ENCODE peak calls at places on chromosomes 1 and 21, in nine cellular contexts. One of them, this sample, is unnamed.

GRCh38 chr1:12368646-12369045 is 138.8 kb downstream of the VPS13D start:
- DNase-seq in neural progenitor cell: no peak
- DNase-seq in ascending aorta: no peak
- DNase-seq in CD4-positive, alpha-beta T cell: no peak
- DNase-seq in Caco-2: no peak
- DNase-seq in GM13976: no peak
- DNase-seq in D721Med: no peak
- DNase-seq in astrocyte of the spinal cord: no peak
- DNase-seq in mammary epithelial cell: no peak
- DNase-seq in this sample: no peak

GRCh38 chr1:212649020-212649419 is 40.5 kb downstream of the ATF3 start:
- DNase-seq in neural progenitor cell: no peak
- DNase-seq in ascending aorta: no peak
- DNase-seq in CD4-positive, alpha-beta T cell: no peak
- DNase-seq in Caco-2: no peak
- DNase-seq in GM13976: no peak
- DNase-seq in D721Med: no peak
- DNase-seq in astrocyte of the spinal cord: no peak
- DNase-seq in mammary epithelial cell: no peak
- DNase-seq in this sample: no peak

GRCh38 chr1:31745071-31745897 is 18.9 kb downstream of the ADGRB2 start:
- DNase-seq in neural progenitor cell: peak; percentile 76
- DNase-seq in ascending aorta: peak; percentile 81
- DNase-seq in CD4-positive, alpha-beta T cell: peak; percentile 29
- DNase-seq in Caco-2: peak; percentile 60
- DNase-seq in GM13976: peak; percentile 90
- DNase-seq in D721Med: peak; percentile 89
- DNase-seq in astrocyte of the spinal cord: peak; percentile 65
- DNase-seq in mammary epithelial cell: peak; percentile 49
- DNase-seq in this sample: peak; percentile 59

GRCh38 chr1:193558491-193559028 is 372.1 kb upstream of the B3GALT2 start:
- DNase-seq in neural progenitor cell: no peak
- DNase-seq in ascending aorta: no peak
- DNase-seq in CD4-positive, alpha-beta T cell: no peak
- DNase-seq in Caco-2: no peak
- DNase-seq in GM13976: no peak
- DNase-seq in D721Med: no peak
- DNase-seq in astrocyte of the spinal cord: peak; percentile 96
- DNase-seq in mammary epithelial cell: peak; percentile 55
- DNase-seq in this sample: no peak

GRCh38 chr1:224454337-224455055 is 19.9 kb upstream of the WDR26 start:
- DNase-seq in neural progenitor cell: no peak
- DNase-seq in ascending aorta: no peak
- DNase-seq in CD4-positive, alpha-beta T cell: no peak
- DNase-seq in Caco-2: peak; percentile 85
- DNase-seq in GM13976: no peak
- DNase-seq in D721Med: no peak
- DNase-seq in astrocyte of the spinal cord: no peak
- DNase-seq in mammary epithelial cell: peak; percentile 93
- DNase-seq in this sample: no peak

GRCh38 chr1:160092366-160093068 is 5.9 kb downstream of the IGSF8 start:
- DNase-seq in neural progenitor cell: no peak
- DNase-seq in ascending aorta: no peak
- DNase-seq in CD4-positive, alpha-beta T cell: no peak
- DNase-seq in Caco-2: no peak
- DNase-seq in GM13976: no peak
- DNase-seq in D721Med: no peak
- DNase-seq in astrocyte of the spinal cord: no peak
- DNase-seq in mammary epithelial cell: no peak
- DNase-seq in this sample: no peak

GRCh38 chr1:37476460-37477197 is 2.2 kb downstream of the ZC3H12A start:
- DNase-seq in neural progenitor cell: no peak
- DNase-seq in ascending aorta: peak; percentile 95
- DNase-seq in CD4-positive, alpha-beta T cell: no peak
- DNase-seq in Caco-2: no peak
- DNase-seq in GM13976: peak; percentile 13
- DNase-seq in D721Med: no peak
- DNase-seq in astrocyte of the spinal cord: peak; percentile 74
- DNase-seq in mammary epithelial cell: peak; percentile 92
- DNase-seq in this sample: no peak

GRCh38 chr1:65422241-65423203 is 2.1 kb downstream of the LEPR start:
- DNase-seq in neural progenitor cell: no peak
- DNase-seq in ascending aorta: no peak
- DNase-seq in CD4-positive, alpha-beta T cell: no peak
- DNase-seq in Caco-2: no peak
- DNase-seq in GM13976: no peak
- DNase-seq in D721Med: no peak
- DNase-seq in astrocyte of the spinal cord: peak; percentile 79
- DNase-seq in mammary epithelial cell: peak; percentile 77
- DNase-seq in this sample: no peak

GRCh38 chr21:39724944-39725343 is 20.0 kb upstream of the IGSF5 start:
- DNase-seq in neural progenitor cell: no peak
- DNase-seq in ascending aorta: peak; percentile 5
- DNase-seq in CD4-positive, alpha-beta T cell: no peak
- DNase-seq in Caco-2: no peak
- DNase-seq in GM13976: no peak
- DNase-seq in D721Med: no peak
- DNase-seq in astrocyte of the spinal cord: no peak
- DNase-seq in mammary epithelial cell: no peak
- DNase-seq in this sample: no peak

GRCh38 chr1:49576327-49576901 is 447.3 kb downstream of the AGBL4 start:
- DNase-seq in neural progenitor cell: no peak
- DNase-seq in ascending aorta: no peak
- DNase-seq in CD4-positive, alpha-beta T cell: no peak
- DNase-seq in Caco-2: no peak
- DNase-seq in GM13976: no peak
- DNase-seq in D721Med: no peak
- DNase-seq in astrocyte of the spinal cord: no peak
- DNase-seq in mammary epithelial cell: no peak
- DNase-seq in this sample: no peak

GRCh38 chr1:173249349-173249748 is 42.2 kb upstream of the TNFSF4 start:
- DNase-seq in neural progenitor cell: no peak
- DNase-seq in ascending aorta: no peak
- DNase-seq in CD4-positive, alpha-beta T cell: no peak
- DNase-seq in Caco-2: no peak
- DNase-seq in GM13976: no peak
- DNase-seq in D721Med: no peak
- DNase-seq in astrocyte of the spinal cord: peak; percentile 45
- DNase-seq in mammary epithelial cell: peak; percentile 63
- DNase-seq in this sample: no peak

GRCh38 chr1:110173466-110174117 is 23.3 kb downstream of the SLC6A17 start:
- DNase-seq in neural progenitor cell: no peak
- DNase-seq in ascending aorta: no peak
- DNase-seq in CD4-positive, alpha-beta T cell: no peak
- DNase-seq in Caco-2: no peak
- DNase-seq in GM13976: no peak
- DNase-seq in D721Med: no peak
- DNase-seq in astrocyte of the spinal cord: no peak
- DNase-seq in mammary epithelial cell: no peak
- DNase-seq in this sample: no peak

GRCh38 chr1:21607549-21608529 is 61.3 kb downstream of the RAP1GAP start:
- DNase-seq in neural progenitor cell: peak; percentile 99
- DNase-seq in ascending aorta: peak; percentile 68
- DNase-seq in CD4-positive, alpha-beta T cell: peak; percentile 1
- DNase-seq in Caco-2: peak; percentile 67
- DNase-seq in GM13976: peak; percentile 97
- DNase-seq in D721Med: no peak
- DNase-seq in astrocyte of the spinal cord: peak; percentile 65
- DNase-seq in mammary epithelial cell: peak; percentile 26
- DNase-seq in this sample: peak; percentile 67

GRCh38 chr21:36928960-36929359 is 37.5 kb downstream of the HLCS start:
- DNase-seq in neural progenitor cell: no peak
- DNase-seq in ascending aorta: no peak
- DNase-seq in CD4-positive, alpha-beta T cell: no peak
- DNase-seq in Caco-2: no peak
- DNase-seq in GM13976: no peak
- DNase-seq in D721Med: no peak
- DNase-seq in astrocyte of the spinal cord: no peak
- DNase-seq in mammary epithelial cell: no peak
- DNase-seq in this sample: no peak

GRCh38 chr1:198174297-198174696 is 17.5 kb downstream of the NEK7 start:
- DNase-seq in neural progenitor cell: no peak
- DNase-seq in ascending aorta: no peak
- DNase-seq in CD4-positive, alpha-beta T cell: no peak
- DNase-seq in Caco-2: no peak
- DNase-seq in GM13976: no peak
- DNase-seq in D721Med: no peak
- DNase-seq in astrocyte of the spinal cord: no peak
- DNase-seq in mammary epithelial cell: no peak
- DNase-seq in this sample: no peak

GRCh38 chr1:198175418-198176170 is 18.8 kb downstream of the NEK7 start:
- DNase-seq in neural progenitor cell: no peak
- DNase-seq in ascending aorta: no peak
- DNase-seq in CD4-positive, alpha-beta T cell: no peak
- DNase-seq in Caco-2: no peak
- DNase-seq in GM13976: no peak
- DNase-seq in D721Med: no peak
- DNase-seq in astrocyte of the spinal cord: peak; percentile 55
- DNase-seq in mammary epithelial cell: no peak
- DNase-seq in this sample: no peak

GRCh38 chr1:198176179-198176578 is 19.4 kb downstream of the NEK7 start:
- DNase-seq in neural progenitor cell: no peak
- DNase-seq in ascending aorta: no peak
- DNase-seq in CD4-positive, alpha-beta T cell: no peak
- DNase-seq in Caco-2: no peak
- DNase-seq in GM13976: no peak
- DNase-seq in D721Med: no peak
- DNase-seq in astrocyte of the spinal cord: no peak
- DNase-seq in mammary epithelial cell: no peak
- DNase-seq in this sample: no peak

GRCh38 chr1:198179556-198179981 is 22.8 kb downstream of the NEK7 start:
- DNase-seq in neural progenitor cell: no peak
- DNase-seq in ascending aorta: no peak
- DNase-seq in CD4-positive, alpha-beta T cell: no peak
- DNase-seq in Caco-2: no peak
- DNase-seq in GM13976: no peak
- DNase-seq in D721Med: no peak
- DNase-seq in astrocyte of the spinal cord: peak; percentile 87
- DNase-seq in mammary epithelial cell: peak; percentile 41
- DNase-seq in this sample: no peak

GRCh38 chr1:198178615-198179014 is 21.8 kb downstream of the NEK7 start:
- DNase-seq in neural progenitor cell: no peak
- DNase-seq in ascending aorta: no peak
- DNase-seq in CD4-positive, alpha-beta T cell: no peak
- DNase-seq in Caco-2: no peak
- DNase-seq in GM13976: no peak
- DNase-seq in D721Med: no peak
- DNase-seq in astrocyte of the spinal cord: no peak
- DNase-seq in mammary epithelial cell: no peak
- DNase-seq in this sample: no peak
- TF ChIP-seq CTCF in neural progenitor cell: no peak
- TF ChIP-seq CTCF in ascending aorta: no peak
- TF ChIP-seq CTCF in CD4-positive, alpha-beta T cell: no peak
- TF ChIP-seq CTCF in Caco-2: no peak
- TF ChIP-seq CTCF in GM13976: no peak
- TF ChIP-seq CTCF in D721Med: no peak
- TF ChIP-seq CTCF in astrocyte of the spinal cord: no peak
- TF ChIP-seq CTCF in mammary epithelial cell: no peak
- TF ChIP-seq CTCF in this sample: no peak

GRCh38 chr1:247487057-247487456 is 29.2 kb upstream of the OR2B11 start:
- DNase-seq in neural progenitor cell: peak; percentile 49
- DNase-seq in ascending aorta: no peak
- DNase-seq in CD4-positive, alpha-beta T cell: peak; percentile 5
- DNase-seq in Caco-2: peak; percentile 35
- DNase-seq in GM13976: peak; percentile 72
- DNase-seq in D721Med: peak; percentile 18
- DNase-seq in astrocyte of the spinal cord: peak; percentile 10
- DNase-seq in mammary epithelial cell: peak; percentile 35
- DNase-seq in this sample: no peak
- TF ChIP-seq CTCF in neural progenitor cell: peak; percentile 67
- TF ChIP-seq CTCF in ascending aorta: peak; percentile 31
- TF ChIP-seq CTCF in CD4-positive, alpha-beta T cell: peak; percentile 76
- TF ChIP-seq CTCF in Caco-2: peak; percentile 40
- TF ChIP-seq CTCF in GM13976: peak; percentile 52
- TF ChIP-seq CTCF in D721Med: peak; percentile 77
- TF ChIP-seq CTCF in astrocyte of the spinal cord: no peak
- TF ChIP-seq CTCF in mammary epithelial cell: no peak
- TF ChIP-seq CTCF in this sample: peak; percentile 56

DNA sequence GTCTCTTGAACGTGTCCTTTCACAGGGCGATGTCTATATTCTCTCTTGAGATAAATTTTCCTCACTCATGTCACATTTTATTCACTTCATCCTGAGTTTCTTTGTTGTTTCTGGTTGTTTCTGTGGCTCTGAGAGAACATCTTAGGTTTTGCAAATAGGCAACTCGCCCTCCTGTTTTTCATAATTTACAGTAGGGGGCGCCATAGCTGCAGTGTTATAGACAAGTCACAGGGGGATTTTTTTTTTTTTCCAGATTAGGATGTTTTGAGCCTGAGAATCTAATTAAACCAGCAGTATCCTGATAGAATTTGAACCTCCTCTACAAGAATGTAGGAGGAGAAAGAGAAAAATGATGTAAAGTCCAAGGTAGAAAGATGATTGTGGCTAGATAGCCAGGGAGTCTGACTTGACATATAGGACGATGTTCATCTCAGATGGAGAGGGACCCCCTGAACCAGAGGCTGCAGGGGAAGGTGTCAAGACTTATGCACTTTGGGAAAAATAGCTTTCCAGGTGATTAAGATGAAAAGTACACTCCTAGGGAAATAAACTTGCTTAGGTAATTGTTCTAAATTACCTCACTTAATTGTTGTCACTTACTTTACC is 76.3 kb downstream of the ZP4 start:
- DNase-seq in neural progenitor cell: peak; percentile 64
- DNase-seq in ascending aorta: no peak
- DNase-seq in CD4-positive, alpha-beta T cell: no peak
- DNase-seq in Caco-2: no peak
- DNase-seq in GM13976: no peak
- DNase-seq in D721Med: no peak
- DNase-seq in astrocyte of the spinal cord: peak; percentile 7
- DNase-seq in mammary epithelial cell: no peak
- DNase-seq in this sample: no peak
- TF ChIP-seq CTCF in neural progenitor cell: peak; percentile 92
- TF ChIP-seq CTCF in ascending aorta: no peak
- TF ChIP-seq CTCF in CD4-positive, alpha-beta T cell: no peak
- TF ChIP-seq CTCF in Caco-2: peak; percentile 44
- TF ChIP-seq CTCF in GM13976: peak; percentile 27
- TF ChIP-seq CTCF in D721Med: peak; percentile 47
- TF ChIP-seq CTCF in astrocyte of the spinal cord: peak; percentile 40
- TF ChIP-seq CTCF in mammary epithelial cell: peak; percentile 59
- TF ChIP-seq CTCF in this sample: peak; percentile 68

DNA sequence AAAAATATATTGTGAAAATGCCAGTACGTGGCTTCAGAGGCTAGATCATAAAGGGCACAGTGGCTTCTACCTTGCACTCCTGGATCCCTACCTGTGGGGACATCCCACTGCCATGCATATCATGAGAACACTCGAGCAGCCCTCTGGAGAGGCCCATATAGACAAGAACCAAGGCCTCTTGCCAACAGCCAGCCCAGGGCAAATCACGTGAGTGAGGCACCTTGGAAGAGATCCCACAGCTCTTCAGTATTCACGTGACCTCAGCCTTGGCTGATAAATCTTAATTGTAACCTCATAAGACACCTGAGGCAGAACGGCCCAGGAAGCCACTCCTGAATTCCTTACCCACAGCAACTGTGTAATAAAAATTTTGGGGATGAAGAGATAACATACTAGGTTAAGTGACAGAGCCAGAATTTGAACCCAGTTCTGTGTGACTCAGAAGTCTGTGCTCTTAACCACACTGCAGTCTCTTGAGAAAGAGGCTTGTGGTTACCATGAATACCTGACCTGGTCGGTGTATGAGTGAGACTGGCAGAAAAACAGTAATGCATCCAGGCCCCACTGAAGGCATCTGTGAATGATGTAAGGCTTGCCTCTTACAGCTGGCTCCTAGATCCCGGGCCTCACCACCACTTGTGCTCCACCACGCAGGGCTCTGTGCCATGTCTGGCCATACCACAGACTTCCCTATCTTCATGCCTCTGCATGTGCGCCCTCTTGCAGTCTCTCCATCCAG is 6.9 kb upstream of the A3GALT2 start:
- DNase-seq in neural progenitor cell: no peak
- DNase-seq in ascending aorta: peak; percentile 81
- DNase-seq in CD4-positive, alpha-beta T cell: no peak
- DNase-seq in Caco-2: no peak
- DNase-seq in GM13976: no peak
- DNase-seq in D721Med: no peak
- DNase-seq in astrocyte of the spinal cord: peak; percentile 97
- DNase-seq in mammary epithelial cell: peak; percentile 99
- DNase-seq in this sample: no peak
- TF ChIP-seq CTCF in neural progenitor cell: no peak
- TF ChIP-seq CTCF in ascending aorta: no peak
- TF ChIP-seq CTCF in CD4-positive, alpha-beta T cell: no peak
- TF ChIP-seq CTCF in Caco-2: no peak
- TF ChIP-seq CTCF in GM13976: no peak
- TF ChIP-seq CTCF in D721Med: no peak
- TF ChIP-seq CTCF in astrocyte of the spinal cord: no peak
- TF ChIP-seq CTCF in mammary epithelial cell: no peak
- TF ChIP-seq CTCF in this sample: no peak